ENCODE peak calls at places on chromosomes 16 and 17, in six cellular contexts. X, Y, J, U, Q and O are unnamed samples.

GRCh38 chr17:27370776-27371175 is 76.9 kb downstream of the WSB1 start:
- DNase-seq in X (no peak), Y (no peak), J (no peak), U (no peak), Q (no peak), O (no peak)

GRCh38 chr17:34318474-34318873 is 761 bp upstream of the CCL8 start:
- DNase-seq in X (peak), Y (peak), J (no peak), U (no peak), Q (peak), O (no peak)

GRCh38 chr17:31869797-31870568 is 10.9 kb upstream of the COPRS start:
- DNase-seq in X (no peak), Y (no peak), J (no peak), U (no peak), Q (no peak), O (no peak)

GRCh38 chr17:58329035-58329807 is 626 bp upstream of the TSPOAP1 start:
- DNase-seq in X (peak), Y (no peak), J (peak), U (peak), Q (peak), O (no peak)

GRCh38 chr16:75065149-75065807 is 51.3 kb downstream of the LDHD start:
- DNase-seq in X (no peak), Y (no peak), J (no peak), U (no peak), Q (peak), O (no peak)

GRCh38 chr17:72565006-72565405 is 444.2 kb downstream of the SOX9 start:
- DNase-seq in X (no peak), Y (no peak), J (no peak), U (no peak), Q (no peak), O (no peak)

GRCh38 chr16:10980811-10981210 is 36.4 kb downstream of the CLEC16A start:
- DNase-seq in X (no peak), Y (no peak), J (no peak), U (no peak), Q (no peak), O (no peak)

GRCh38 chr16:58054289-58054688 is 28.7 kb downstream of the MMP15 start:
- DNase-seq in X (no peak), Y (no peak), J (no peak), U (no peak), Q (no peak), O (no peak)

GRCh38 chr17:62898239-62898864 is 67.7 kb upstream of the TANC2 start:
- DNase-seq in X (no peak), Y (no peak), J (no peak), U (no peak), Q (no peak), O (no peak)

GRCh38 chr17:60640503-60640902 is 37.1 kb upstream of the BCAS3 start:
- DNase-seq in X (no peak), Y (no peak), J (no peak), U (peak), Q (peak), O (no peak)

GRCh38 chr16:12781777-12782176 is 21.9 kb downstream of the CPPED1 start:
- DNase-seq in X (no peak), Y (no peak), J (no peak), U (no peak), Q (no peak), O (no peak)

GRCh38 chr16:23401142-23401541 is 51.8 kb downstream of the COG7 start:
- DNase-seq in X (no peak), Y (no peak), J (no peak), U (no peak), Q (no peak), O (no peak)

GRCh38 chr16:66408181-66409048 is 18.7 kb upstream of the BEAN1 start:
- DNase-seq in X (no peak), Y (peak), J (no peak), U (peak), Q (peak), O (no peak)

GRCh38 chr17:2906907-2907306 is 110.7 kb downstream of the RAP1GAP2 start:
- DNase-seq in X (no peak), Y (no peak), J (no peak), U (no peak), Q (no peak), O (no peak)

GRCh38 chr16:88783391-88784073 is 1.5 kb downstream of the PIEZO1 start:
- DNase-seq in X (no peak), Y (no peak), J (no peak), U (no peak), Q (no peak), O (no peak)

GRCh38 chr16:2032285-2033056 is 5.8 kb downstream of the NHERF2 start:
- DNase-seq in X (no peak), Y (no peak), J (no peak), U (no peak), Q (peak), O (no peak)

GRCh38 chr17:12982224-12982623 is 35.6 kb downstream of the ELAC2 start:
- DNase-seq in X (no peak), Y (no peak), J (peak), U (no peak), Q (no peak), O (no peak)

GRCh38 chr17:27522028-27522639 is 65.9 kb downstream of the KSR1 start:
- DNase-seq in X (no peak), Y (no peak), J (no peak), U (no peak), Q (no peak), O (no peak)

GRCh38 chr17:72361892-72362291 is 241.1 kb downstream of the SOX9 start:
- DNase-seq in X (no peak), Y (no peak), J (no peak), U (no peak), Q (no peak), O (no peak)

GRCh38 chr17:68381076-68381900 is 76.0 kb downstream of the WIPI1 start:
- DNase-seq in X (no peak), Y (peak), J (no peak), U (no peak), Q (no peak), O (no peak)

GRCh38 chr16:56911771-56912541 is 20.0 kb upstream of the HERPUD1 start:
- DNase-seq in X (no peak), Y (no peak), J (peak), U (no peak), Q (no peak), O (no peak)

GRCh38 chr16:3863587-3863986 is 16.9 kb downstream of the CREBBP start:
- DNase-seq in X (no peak), Y (no peak), J (no peak), U (no peak), Q (peak), O (no peak)

GRCh38 chr17:45437461-45438283 is 5.0 kb upstream of the ARHGAP27 start:
- DNase-seq in X (no peak), Y (no peak), J (no peak), U (no peak), Q (no peak), O (no peak)

GRCh38 chr17:38568845-38569510 is 36.8 kb downstream of the SRCIN1 start:
- DNase-seq in X (no peak), Y (no peak), J (no peak), U (no peak), Q (no peak), O (no peak)

GRCh38 chr16:30805056-30805369 is 18.0 kb upstream of the ZNF629 start:
- DNase-seq in X (no peak), Y (no peak), J (no peak), U (no peak), Q (peak), O (no peak)

GRCh38 chr17:37527249-37527851 is 37.7 kb downstream of the DUSP14 start:
- DNase-seq in X (peak), Y (peak), J (no peak), U (peak), Q (peak), O (peak)

GRCh38 chr17:61475726-61476125 is 23.5 kb downstream of the TBX4 start:
- DNase-seq in X (no peak), Y (no peak), J (no peak), U (no peak), Q (no peak), O (no peak)

GRCh38 chr17:72976971-72977767 is 115.3 kb downstream of the SLC39A11 start:
- DNase-seq in X (no peak), Y (peak), J (peak), U (no peak), Q (peak), O (no peak)

GRCh38 chr17:57294075-57294474 is 37.8 kb downstream of the MSI2 start:
- DNase-seq in X (no peak), Y (no peak), J (no peak), U (no peak), Q (no peak), O (no peak)

GRCh38 chr16:85894266-85894665 is 4.7 kb upstream of the IRF8 start:
- DNase-seq in X (no peak), Y (peak), J (no peak), U (peak), Q (no peak), O (no peak)

GRCh38 chr17:60248618-60249516 is 99.1 kb downstream of the CA4 start:
- DNase-seq in X (no peak), Y (no peak), J (no peak), U (no peak), Q (no peak), O (no peak)

GRCh38 chr17:1484586-1485310 is 7.7 kb downstream of the MYO1C start:
- DNase-seq in X (peak), Y (peak), J (peak), U (peak), Q (peak), O (no peak)

GRCh38 chr16:19771040-19771439 is 53.0 kb downstream of the IQCK start:
- DNase-seq in X (no peak), Y (no peak), J (no peak), U (no peak), Q (no peak), O (no peak)

GRCh38 chr17:43356450-43356849 is 42.3 kb upstream of the ARL4D start:
- DNase-seq in X (no peak), Y (no peak), J (no peak), U (no peak), Q (no peak), O (no peak)

GRCh38 chr17:73786286-73786743 is 142.1 kb upstream of the SDK2 start:
- DNase-seq in X (peak), Y (no peak), J (no peak), U (no peak), Q (no peak), O (no peak)

GRCh38 chr17:19705201-19705600 is 11.2 kb downstream of the SLC47A2 start:
- DNase-seq in X (no peak), Y (no peak), J (no peak), U (no peak), Q (no peak), O (no peak)

GRCh38 chr17:76107507-76107906 is 3.9 kb upstream of the EXOC7 start:
- DNase-seq in X (no peak), Y (peak), J (no peak), U (peak), Q (peak), O (no peak)

GRCh38 chr17:40065041-40065770 is 2.4 kb downstream of the THRA start:
- DNase-seq in X (no peak), Y (no peak), J (no peak), U (no peak), Q (no peak), O (no peak)

GRCh38 chr16:27080870-27081269 is 14.1 kb downstream of the C16orf82 start:
- DNase-seq in X (no peak), Y (peak), J (no peak), U (peak), Q (peak), O (peak)

GRCh38 chr16:87720411-87720810 is 45.4 kb downstream of the KLHDC4 start:
- DNase-seq in X (no peak), Y (no peak), J (no peak), U (no peak), Q (no peak), O (no peak)

GRCh38 chr16:87723224-87723619 is 42.6 kb downstream of the KLHDC4 start:
- DNase-seq in X (no peak), Y (no peak), J (peak), U (no peak), Q (peak), O (no peak)

GRCh38 chr16:87722590-87723223 is 43.1 kb downstream of the KLHDC4 start:
- DNase-seq in X (no peak), Y (no peak), J (no peak), U (no peak), Q (no peak), O (no peak)

GRCh38 chr16:87724490-87725291 is 41.1 kb downstream of the KLHDC4 start:
- DNase-seq in X (no peak), Y (no peak), J (peak), U (no peak), Q (no peak), O (no peak)

DNA sequence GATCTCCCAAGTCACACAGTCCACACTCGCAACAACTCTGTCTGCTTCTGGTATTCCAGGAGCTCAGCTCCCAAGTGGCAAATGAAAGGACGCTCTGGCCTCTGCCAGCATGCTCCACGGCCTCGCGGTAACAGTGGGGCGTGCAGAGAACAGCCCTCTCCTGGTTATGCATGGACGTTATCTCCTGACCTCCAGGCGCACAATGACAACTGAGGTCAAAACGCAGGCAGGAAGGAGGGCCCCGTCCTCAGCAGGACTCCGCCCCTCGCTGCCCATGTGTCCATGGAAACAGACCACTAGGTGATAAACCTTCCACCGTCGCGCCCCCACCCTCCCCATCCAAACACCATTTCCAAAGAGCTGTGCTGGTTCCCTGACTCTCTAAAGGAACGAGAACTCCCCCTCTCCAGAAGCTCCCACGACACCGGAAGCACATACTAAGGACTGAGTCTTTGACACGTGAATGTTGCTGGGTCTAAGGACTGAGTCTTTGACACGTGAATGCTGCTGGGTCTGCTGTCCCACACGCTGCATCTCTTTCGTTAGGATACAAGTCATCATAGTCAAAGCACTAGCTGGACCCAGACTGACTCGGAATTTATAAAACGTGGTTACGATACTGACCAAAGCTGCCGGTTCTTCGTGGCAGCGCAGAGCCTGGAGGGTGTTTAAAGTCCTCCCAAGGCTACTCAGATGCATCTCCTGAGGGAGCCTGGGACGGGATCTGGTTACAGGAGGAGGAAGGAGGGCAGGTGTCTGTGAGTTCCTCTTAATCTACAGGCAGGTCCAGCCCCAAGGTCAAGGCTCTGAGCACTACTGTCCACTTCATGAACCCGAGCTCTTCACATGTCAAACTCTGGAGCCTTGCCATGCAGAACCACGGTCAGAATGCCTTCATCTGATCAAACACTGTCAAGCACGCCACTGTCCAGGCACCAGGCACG is 43.9 kb downstream of the KLHDC4 start:
- DNase-seq in X (no peak), Y (no peak), J (no peak), U (no peak), Q (peak), O (no peak)
- TF ChIP-seq ZNF274 in X (no peak), Y (no peak), J (no peak), U (no peak), Q (no peak), O (no peak)

GRCh38 chr17:66849851-66850580 is 15.1 kb downstream of the CACNG5 start:
- DNase-seq in X (no peak), Y (no peak), J (no peak), U (no peak), Q (no peak), O (no peak)
- H3K4me3 ChIP-seq in X (no peak), Y (no peak), J (no peak), U (no peak), Q (no peak), O (no peak)

GRCh38 chr17:81396278-81396721 is 1.0 kb downstream of the BAHCC1 start:
- DNase-seq in X (no peak), Y (no peak), J (no peak), U (no peak), Q (no peak), O (no peak)
- TF ChIP-seq ZNF274 in X (no peak), Y (no peak), J (no peak), U (no peak), Q (no peak), O (no peak)

GRCh38 chr17:83190601-83191387 is 111.4 kb downstream of the METRNL start:
- DNase-seq in X (no peak), Y (no peak), J (no peak), U (no peak), Q (no peak), O (no peak)

GRCh38 chr17:83189673-83190385 is 110.4 kb downstream of the METRNL start:
- DNase-seq in X (peak), Y (no peak), J (no peak), U (peak), Q (no peak), O (no peak)

GRCh38 chr17:83187782-83188311 is 108.4 kb downstream of the METRNL start:
- DNase-seq in X (no peak), Y (no peak), J (no peak), U (no peak), Q (no peak), O (no peak)

GRCh38 chr17:83186751-83187421 is 107.5 kb downstream of the METRNL start:
- DNase-seq in X (no peak), Y (no peak), J (no peak), U (no peak), Q (no peak), O (no peak)

DNA sequence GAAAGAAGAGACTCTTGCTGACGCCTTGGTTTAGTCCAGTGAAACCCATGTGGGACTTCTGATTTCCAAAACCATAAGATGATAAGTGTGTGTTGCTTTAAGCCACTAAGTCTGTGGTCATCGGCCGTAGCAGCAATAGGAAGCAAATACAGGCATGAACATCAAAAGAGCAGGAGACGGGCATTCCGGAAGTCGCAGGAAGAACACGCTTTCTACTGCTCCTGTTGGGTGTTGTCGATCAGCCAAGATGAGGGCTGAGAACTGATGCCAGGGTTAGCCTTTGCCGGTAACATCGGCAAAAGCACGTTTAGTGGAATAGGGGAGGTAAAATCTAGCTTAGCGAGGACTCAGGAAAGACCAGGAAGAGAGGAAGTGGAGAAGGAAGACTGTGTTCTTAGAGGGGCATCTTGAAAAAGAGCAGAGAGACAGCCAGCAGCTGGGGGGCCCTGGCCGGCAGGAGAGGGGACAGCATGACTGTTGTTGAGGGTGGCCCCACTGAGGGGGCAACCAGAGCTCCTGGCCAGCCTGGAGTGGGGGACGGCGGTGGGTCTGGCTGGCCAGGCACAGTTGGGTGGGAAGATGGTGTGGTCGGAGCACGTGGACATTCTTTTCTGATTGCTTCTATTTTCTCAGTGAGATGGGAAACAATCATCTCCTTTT is 109.7 kb downstream of the METRNL start:
- DNase-seq in X (peak), Y (no peak), J (no peak), U (no peak), Q (no peak), O (no peak)
- H3K4me3 ChIP-seq in X (no peak), Y (no peak), J (no peak), U (no peak), Q (no peak), O (no peak)